ENCODE peak calls at places on chromosomes 11 and 22, in eight cellular contexts. F, N, X, K, W, U, T and Q are unnamed samples.

GRCh38 chr11:18027475-18027874 is 14.6 kb upstream of the SERGEF start:
- DNase-seq in F (no peak), N (no peak), X (no peak), K (no peak), W (no peak), U (no peak), T (no peak), Q (no peak)

GRCh38 chr11:34600339-34601084 is 20.4 kb upstream of the EHF start:
- DNase-seq in F (no peak), N (peak), X (no peak), K (peak), W (no peak), U (no peak), T (no peak), Q (no peak)

GRCh38 chr11:13152736-13153541 is 124.7 kb upstream of the BMAL1 start:
- DNase-seq in F (no peak), N (no peak), X (peak), K (peak), W (no peak), U (no peak), T (no peak), Q (no peak)

GRCh38 chr22:30334601-30335000 is 7.9 kb upstream of the TBC1D10A start:
- DNase-seq in F (no peak), N (no peak), X (no peak), K (no peak), W (no peak), U (no peak), T (no peak), Q (no peak)

GRCh38 chr11:78961186-78961782 is 386.6 kb upstream of the NARS2 start:
- DNase-seq in F (no peak), N (peak), X (peak), K (peak), W (no peak), U (peak), T (peak), Q (no peak)

GRCh38 chr22:50209893-50210292 is 9.1 kb downstream of the SELENOO start:
- DNase-seq in F (peak), N (peak), X (peak), K (peak), W (no peak), U (peak), T (peak), Q (no peak)

GRCh38 chr11:62879554-62879953 is 1.1 kb upstream of the SLC3A2 start:
- DNase-seq in F (no peak), N (no peak), X (peak), K (peak), W (no peak), U (no peak), T (no peak), Q (no peak)

GRCh38 chr11:18383388-18384156 is 10.8 kb upstream of the LDHA start:
- DNase-seq in F (peak), N (peak), X (peak), K (peak), W (peak), U (peak), T (peak), Q (no peak)

GRCh38 chr11:108985611-108986279 is 320.9 kb downstream of the DDX10 start:
- DNase-seq in F (no peak), N (no peak), X (peak), K (peak), W (no peak), U (no peak), T (no peak), Q (no peak)

GRCh38 chr11:6992026-6992425 is 28.1 kb downstream of the ZNF214 start:
- DNase-seq in F (no peak), N (no peak), X (peak), K (peak), W (no peak), U (no peak), T (no peak), Q (no peak)

GRCh38 chr22:41479671-41480396 is 10.9 kb downstream of the ACO2 start:
- DNase-seq in F (no peak), N (no peak), X (peak), K (peak), W (no peak), U (no peak), T (no peak), Q (no peak)

GRCh38 chr11:5620606-5621521 is 3.9 kb upstream of the TRIM34 start:
- DNase-seq in F (no peak), N (peak), X (peak), K (peak), W (peak), U (no peak), T (no peak), Q (no peak)

GRCh38 chr11:14067686-14068085 is 105.2 kb downstream of the SPON1 start:
- DNase-seq in F (no peak), N (no peak), X (no peak), K (no peak), W (no peak), U (no peak), T (no peak), Q (no peak)

GRCh38 chr11:28808771-28809170 is 700.6 kb downstream of the METTL15 start:
- DNase-seq in F (no peak), N (no peak), X (no peak), K (no peak), W (no peak), U (no peak), T (no peak), Q (no peak)

GRCh38 chr11:92384316-92384715 is 159.7 kb downstream of the FAT3 start:
- DNase-seq in F (no peak), N (no peak), X (peak), K (peak), W (peak), U (no peak), T (no peak), Q (no peak)

GRCh38 chr11:34650528-34650927 is 29.6 kb downstream of the EHF start:
- DNase-seq in F (no peak), N (no peak), X (peak), K (peak), W (no peak), U (no peak), T (no peak), Q (no peak)

GRCh38 chr11:112401036-112401769 is 140.5 kb upstream of the PLET1 start:
- DNase-seq in F (no peak), N (no peak), X (no peak), K (no peak), W (no peak), U (no peak), T (no peak), Q (no peak)

GRCh38 chr22:47098554-47098953 is 336.1 kb downstream of the TBC1D22A start:
- DNase-seq in F (no peak), N (no peak), X (no peak), K (no peak), W (no peak), U (no peak), T (no peak), Q (peak)

GRCh38 chr22:33796494-33796893 is 123.8 kb downstream of the LARGE1 start:
- DNase-seq in F (no peak), N (no peak), X (no peak), K (no peak), W (no peak), U (no peak), T (no peak), Q (no peak)

GRCh38 chr11:76635991-76636520 is 34.5 kb downstream of the LRRC32 start:
- DNase-seq in F (no peak), N (no peak), X (no peak), K (no peak), W (no peak), U (no peak), T (no peak), Q (no peak)

GRCh38 chr11:82080160-82080559 is 653.5 kb downstream of the FAM181B start:
- DNase-seq in F (no peak), N (no peak), X (peak), K (peak), W (no peak), U (no peak), T (no peak), Q (no peak)

GRCh38 chr11:15309296-15309695 is 194.6 kb downstream of the INSC start:
- DNase-seq in F (no peak), N (no peak), X (no peak), K (peak), W (no peak), U (no peak), T (no peak), Q (no peak)

DNA sequence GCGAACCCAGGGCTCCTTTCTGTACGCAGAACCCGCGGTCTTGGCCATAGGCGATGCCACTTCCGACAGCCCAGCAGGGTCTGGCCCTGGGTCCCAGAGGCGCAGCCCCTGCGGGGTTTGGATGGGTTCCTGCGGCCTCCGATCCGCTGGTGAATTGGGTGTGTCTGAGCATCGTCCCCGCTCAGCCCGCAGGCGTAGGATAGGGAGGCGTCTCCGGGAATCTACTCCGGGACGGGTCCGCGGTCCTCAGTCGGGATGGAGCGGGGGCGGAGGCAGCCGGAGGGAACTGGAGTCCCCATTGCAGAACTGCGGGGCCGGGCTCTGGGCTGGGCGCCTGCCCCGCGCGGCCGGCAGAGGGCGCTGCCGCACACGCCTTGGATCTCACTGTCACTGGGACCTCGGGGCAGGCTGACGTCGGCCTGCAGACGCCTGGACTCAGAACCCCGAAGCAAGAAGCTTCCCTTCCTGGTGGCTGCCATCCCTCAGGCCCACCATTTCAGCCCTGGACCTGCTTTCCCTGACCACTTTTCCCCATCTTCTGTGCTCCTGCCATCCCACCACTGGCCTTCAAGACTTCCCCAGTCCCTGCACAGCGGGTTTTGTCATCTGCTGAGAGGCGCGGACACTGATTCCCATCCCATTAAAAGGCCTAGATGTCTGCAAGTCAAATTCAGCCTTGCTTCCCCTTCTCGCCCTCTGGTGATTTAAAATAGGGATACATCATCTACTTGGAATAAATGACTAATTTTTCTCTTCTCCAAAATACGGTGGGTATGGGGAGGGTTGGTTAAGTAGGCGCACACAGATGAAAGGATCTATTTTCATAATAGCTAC is 38.3 kb upstream of the CREB3L1 start:
- DNase-seq in F (peak), N (peak), X (peak), K (peak), W (no peak), U (peak), T (peak), Q (peak)
- TF ChIP-seq CTCF in F (peak), N (peak), X (peak), K (peak), W (peak), U (peak), T (peak), Q (peak)

GRCh38 chr11:118057424-118058145 is 19.3 kb upstream of the TMPRSS4 start:
- DNase-seq in F (no peak), N (no peak), X (no peak), K (no peak), W (no peak), U (no peak), T (no peak), Q (peak)
- TF ChIP-seq CTCF in F (no peak), N (no peak), X (no peak), K (no peak), W (no peak), U (no peak), T (no peak), Q (no peak)

DNA sequence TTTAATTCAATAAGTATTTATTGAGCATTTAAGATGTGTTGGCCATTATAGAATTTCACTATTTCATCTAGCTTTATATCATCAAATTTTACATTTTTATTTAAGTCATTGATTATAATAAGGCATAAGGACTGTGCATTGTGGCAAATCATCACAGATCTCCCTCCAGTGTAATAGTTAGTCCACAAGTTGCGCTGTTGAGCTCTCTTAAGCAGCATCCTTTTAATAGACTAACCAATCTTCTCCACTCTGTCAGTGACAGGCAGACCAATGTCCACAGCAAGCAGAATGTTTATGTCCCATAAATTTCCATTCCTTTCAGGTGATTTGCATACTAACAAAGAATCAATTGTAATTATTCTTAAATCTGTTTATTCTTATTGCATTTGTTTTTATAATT is 595.3 kb upstream of the CCDC90B start:
- DNase-seq in F (no peak), N (no peak), X (no peak), K (no peak), W (no peak), U (no peak), T (no peak), Q (no peak)
- TF ChIP-seq CTCF in F (no peak), N (no peak), X (no peak), K (no peak), W (no peak), U (no peak), T (no peak), Q (peak)

GRCh38 chr11:69540118-69541000 is 58.9 kb downstream of the LINC01488 start:
- DNase-seq in F (peak), N (no peak), X (no peak), K (no peak), W (no peak), U (peak), T (no peak), Q (no peak)
- TF ChIP-seq CTCF in F (peak), N (no peak), X (no peak), K (no peak), W (no peak), U (no peak), T (no peak), Q (no peak)

GRCh38 chr11:73140213-73141030 is 1.7 kb downstream of the FCHSD2 start:
- DNase-seq in F (peak), N (peak), X (peak), K (peak), W (no peak), U (peak), T (peak), Q (no peak)

GRCh38 chr11:73135346-73136284 is 6.5 kb downstream of the FCHSD2 start:
- DNase-seq in F (no peak), N (no peak), X (no peak), K (no peak), W (no peak), U (no peak), T (no peak), Q (no peak)

GRCh38 chr11:73137942-73138274 is 4.2 kb downstream of the FCHSD2 start:
- DNase-seq in F (no peak), N (no peak), X (no peak), K (no peak), W (no peak), U (no peak), T (no peak), Q (no peak)

GRCh38 chr11:73139476-73140198 is 2.5 kb downstream of the FCHSD2 start:
- DNase-seq in F (no peak), N (no peak), X (peak), K (peak), W (no peak), U (no peak), T (no peak), Q (no peak)

GRCh38 chr11:73137262-73137941 is 4.7 kb downstream of the FCHSD2 start:
- DNase-seq in F (no peak), N (no peak), X (no peak), K (no peak), W (no peak), U (no peak), T (no peak), Q (no peak)
- TF ChIP-seq CTCF in F (no peak), N (no peak), X (no peak), K (no peak), W (no peak), U (no peak), T (no peak), Q (peak)

DNA sequence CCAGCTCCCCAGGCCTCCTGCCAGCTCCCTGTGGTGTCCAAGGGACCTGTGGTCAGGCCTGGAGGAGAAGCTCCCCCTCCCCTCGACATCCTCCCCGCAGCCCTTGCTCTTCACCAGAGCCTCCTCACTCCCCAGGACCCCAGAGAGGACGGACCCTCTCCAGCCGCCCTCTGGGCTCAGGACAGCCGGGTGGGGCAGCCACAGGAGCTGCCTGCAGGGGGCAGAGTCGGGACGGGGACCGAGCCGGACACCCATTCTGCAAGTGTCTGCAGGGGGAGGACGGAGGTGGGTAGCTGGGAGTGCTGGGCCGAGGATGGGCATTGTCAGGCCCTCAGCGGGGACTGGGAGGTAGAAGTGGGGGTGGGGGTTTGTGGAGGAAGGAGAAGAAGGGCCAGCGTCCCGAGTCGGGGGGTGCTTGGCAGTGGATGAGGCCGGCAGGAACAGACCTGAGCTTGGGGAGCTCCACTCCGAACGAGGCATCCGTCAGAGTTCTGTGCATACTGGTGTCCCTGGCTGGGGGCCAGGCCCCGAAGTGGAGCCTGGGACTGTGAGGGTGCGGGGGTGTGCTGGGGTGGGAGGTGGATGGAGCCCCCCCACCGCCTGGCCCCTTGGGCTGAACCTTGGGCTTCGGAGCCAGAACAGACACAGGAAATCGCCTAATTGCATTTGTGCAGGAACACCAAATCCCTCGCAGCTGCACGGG is 15.2 kb downstream of the PRR33 start:
- DNase-seq in F (peak), N (peak), X (peak), K (peak), W (no peak), U (peak), T (peak), Q (no peak)
- TF ChIP-seq CTCF in F (peak), N (peak), X (peak), K (peak), W (peak), U (peak), T (peak), Q (peak)

GRCh38 chr11:86570457-86570856 is 102.0 kb downstream of the ME3 start:
- DNase-seq in F (no peak), N (no peak), X (no peak), K (no peak), W (no peak), U (no peak), T (no peak), Q (no peak)

GRCh38 chr11:86574493-86575207 is 97.8 kb downstream of the ME3 start:
- DNase-seq in F (no peak), N (no peak), X (peak), K (peak), W (no peak), U (no peak), T (no peak), Q (no peak)

GRCh38 chr11:86569109-86569508 is 103.3 kb downstream of the ME3 start:
- DNase-seq in F (no peak), N (no peak), X (no peak), K (no peak), W (no peak), U (no peak), T (no peak), Q (no peak)

GRCh38 chr11:86570020-86570419 is 102.4 kb downstream of the ME3 start:
- DNase-seq in F (no peak), N (no peak), X (no peak), K (no peak), W (no peak), U (no peak), T (no peak), Q (no peak)

DNA sequence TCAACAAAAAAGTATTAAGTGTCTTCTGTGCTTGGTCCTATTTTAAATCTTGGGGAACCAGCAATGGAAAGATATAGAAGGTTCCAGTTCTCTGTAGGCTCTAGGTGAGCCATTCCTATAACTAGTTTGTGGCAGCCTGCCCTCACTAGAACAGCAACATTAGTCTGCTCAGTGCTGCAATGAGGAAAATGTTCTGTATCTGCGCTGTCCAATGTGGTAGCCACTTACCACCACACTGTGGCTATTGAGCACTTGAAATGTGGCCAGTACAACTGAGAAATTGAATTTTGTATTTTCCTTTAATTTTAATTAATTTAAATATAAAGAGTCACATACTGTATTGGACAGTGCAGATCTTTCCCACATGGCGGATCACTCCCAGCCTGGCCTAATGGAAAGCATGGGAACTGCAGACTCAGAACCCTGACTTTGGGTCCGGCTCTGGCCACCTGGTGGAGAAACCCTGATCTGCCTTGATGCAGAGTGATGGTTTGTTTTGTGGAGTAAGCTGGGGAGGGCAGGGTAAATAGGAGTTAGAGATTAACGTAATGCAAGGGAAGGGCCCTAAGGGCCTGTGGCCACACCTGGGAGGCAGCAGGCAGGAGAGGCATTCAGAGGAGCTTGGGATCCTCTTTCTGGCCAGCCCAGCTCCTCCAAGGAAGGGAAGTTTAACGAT is 101.0 kb downstream of the ME3 start:
- DNase-seq in F (no peak), N (peak), X (no peak), K (no peak), W (no peak), U (no peak), T (peak), Q (no peak)
- TF ChIP-seq CTCF in F (peak), N (peak), X (peak), K (peak), W (peak), U (peak), T (peak), Q (peak)